ENCODE peak calls at places on chromosomes 5 and 9, in seven cellular contexts. G is AML-193, Y is NCI-H774, E is GDM1, B is mucosa of gallbladder, I is brain microvascular endothelial cell, Q is HT-29. D is an unnamed sample.

GRCh38 chr9:115921301-115921700 is 232.3 kb upstream of the PAPPA start:
- DNase-seq in I (no peak), Y (no peak), G (no peak), Q (no peak), E (no peak), B (peak), D (no peak)

GRCh38 chr5:134586866-134587524 is 45.6 kb downstream of the SAR1B start:
- DNase-seq in I (peak), Y (peak), B (peak), G (peak), E (peak), Q (peak), D (no peak)

GRCh38 chr9:82810902-82811301 is 252.0 kb downstream of the RASEF start:
- DNase-seq in G (no peak), E (no peak), Q (peak), B (no peak), I (peak), Y (no peak), D (peak)

GRCh38 chr9:35827486-35827885 is 1.0 kb downstream of the FAM221B start:
- DNase-seq in Y (no peak), E (no peak), G (no peak), I (no peak), B (no peak), Q (no peak), D (no peak)

GRCh38 chr5:88942967-88943291 is 59.9 kb upstream of the MEF2C start:
- DNase-seq in Y (no peak), E (no peak), Q (no peak), B (no peak), G (no peak), I (no peak), D (no peak)

GRCh38 chr5:150442699-150443080 is 6.8 kb downstream of the RPS14 start:
- DNase-seq in E (no peak), B (no peak), Y (no peak), Q (no peak), G (no peak), I (no peak), D (no peak)

GRCh38 chr9:84154320-84154719 is 173.7 kb downstream of the RMI1 start:
- DNase-seq in B (no peak), I (no peak), G (no peak), E (no peak), Q (no peak), Y (no peak), D (no peak)

GRCh38 chr5:169142264-169142970 is 158.5 kb downstream of the SLIT3 start:
- DNase-seq in Y (no peak), Q (no peak), I (no peak), B (peak), G (no peak), E (no peak), D (no peak)

GRCh38 chr9:85451680-85452079 is 290.1 kb downstream of the AGTPBP1 start:
- DNase-seq in B (no peak), Y (no peak), I (no peak), G (no peak), E (no peak), Q (no peak), D (no peak)

GRCh38 chr5:125006011-125006685 is 259.7 kb upstream of the ZNF608 start:
- DNase-seq in G (no peak), Q (no peak), I (no peak), Y (no peak), B (no peak), E (no peak), D (no peak)

GRCh38 chr9:137298983-137299521 is 3.0 kb downstream of the NRARP start:
- DNase-seq in Q (no peak), I (no peak), B (no peak), G (no peak), Y (no peak), E (no peak), D (no peak)

GRCh38 chr9:133945314-133945975 is 46.7 kb downstream of the VAV2 start:
- DNase-seq in E (no peak), Y (no peak), G (no peak), I (no peak), Q (no peak), B (no peak), D (no peak)